ENCODE peak calls at places on chromosomes 2 and 18, in six cellular contexts. One of them, this sample, is unnamed. For H3K36me3, H3K27me3 and H3K9me3, the result is how much of the 10 kb centered on the place peaks cover.

GRCh38 chr2:238094438-238095022 is 5.6 kb upstream of the ESPNL start:
- DNase-seq in CD4-positive, alpha-beta memory T cell: no peak
- DNase-seq in Peyer's patch: peak
- DNase-seq in PC-9: no peak
- DNase-seq in left ventricle myocardium inferior: no peak
- DNase-seq in heart right ventricle: no peak
- DNase-seq in this sample: no peak

GRCh38 chr2:26612034-26612433 is 29.1 kb downstream of the CIB4 start:
- DNase-seq in CD4-positive, alpha-beta memory T cell: no peak
- DNase-seq in Peyer's patch: no peak
- DNase-seq in PC-9: no peak
- DNase-seq in left ventricle myocardium inferior: no peak
- DNase-seq in heart right ventricle: no peak
- DNase-seq in this sample: no peak

GRCh38 chr2:73822276-73822675 is 6.5 kb upstream of the STAMBP start:
- DNase-seq in CD4-positive, alpha-beta memory T cell: no peak
- DNase-seq in Peyer's patch: no peak
- DNase-seq in PC-9: no peak
- DNase-seq in left ventricle myocardium inferior: no peak
- DNase-seq in heart right ventricle: no peak
- DNase-seq in this sample: no peak

GRCh38 chr2:113275556-113276215 is 3.0 kb downstream of the PAX8 start:
- DNase-seq in CD4-positive, alpha-beta memory T cell: no peak
- DNase-seq in Peyer's patch: no peak
- DNase-seq in PC-9: no peak
- DNase-seq in left ventricle myocardium inferior: no peak
- DNase-seq in heart right ventricle: no peak
- DNase-seq in this sample: no peak

GRCh38 chr2:101125799-101126198 is 25.4 kb downstream of the TBC1D8 start:
- DNase-seq in CD4-positive, alpha-beta memory T cell: no peak
- DNase-seq in Peyer's patch: no peak
- DNase-seq in PC-9: no peak
- DNase-seq in left ventricle myocardium inferior: no peak
- DNase-seq in heart right ventricle: no peak
- DNase-seq in this sample: no peak

GRCh38 chr2:19373352-19373751 is 14.9 kb upstream of the OSR1 start:
- DNase-seq in CD4-positive, alpha-beta memory T cell: no peak
- DNase-seq in Peyer's patch: no peak
- DNase-seq in PC-9: no peak
- DNase-seq in left ventricle myocardium inferior: no peak
- DNase-seq in heart right ventricle: no peak
- DNase-seq in this sample: no peak

GRCh38 chr18:55334875-55335274 is 253.1 kb downstream of the TCF4 start:
- DNase-seq in CD4-positive, alpha-beta memory T cell: no peak
- DNase-seq in Peyer's patch: peak
- DNase-seq in PC-9: no peak
- DNase-seq in left ventricle myocardium inferior: peak
- DNase-seq in heart right ventricle: peak
- DNase-seq in this sample: no peak

GRCh38 chr2:85134255-85135065 is 1.3 kb downstream of the TCF7L1 start:
- DNase-seq in CD4-positive, alpha-beta memory T cell: no peak
- DNase-seq in Peyer's patch: no peak
- DNase-seq in PC-9: no peak
- DNase-seq in left ventricle myocardium inferior: peak
- DNase-seq in heart right ventricle: peak
- DNase-seq in this sample: no peak

GRCh38 chr2:150626934-150627336 is 139.5 kb upstream of the RND3 start:
- DNase-seq in CD4-positive, alpha-beta memory T cell: no peak
- DNase-seq in Peyer's patch: no peak
- DNase-seq in PC-9: no peak
- DNase-seq in left ventricle myocardium inferior: no peak
- DNase-seq in heart right ventricle: no peak
- DNase-seq in this sample: no peak

GRCh38 chr2:100376836-100377235 is 40.6 kb downstream of the CHST10 start:
- DNase-seq in CD4-positive, alpha-beta memory T cell: no peak
- DNase-seq in Peyer's patch: no peak
- DNase-seq in PC-9: no peak
- DNase-seq in left ventricle myocardium inferior: no peak
- DNase-seq in heart right ventricle: no peak
- DNase-seq in this sample: no peak

GRCh38 chr2:120470041-120470716 is 124.2 kb downstream of the INHBB start:
- DNase-seq in CD4-positive, alpha-beta memory T cell: no peak
- DNase-seq in Peyer's patch: peak
- DNase-seq in PC-9: peak
- DNase-seq in left ventricle myocardium inferior: peak
- DNase-seq in heart right ventricle: no peak
- DNase-seq in this sample: no peak

GRCh38 chr18:75618146-75618545 is 190.6 kb upstream of the SMIM21 start:
- DNase-seq in CD4-positive, alpha-beta memory T cell: no peak
- DNase-seq in Peyer's patch: no peak
- DNase-seq in PC-9: no peak
- DNase-seq in left ventricle myocardium inferior: no peak
- DNase-seq in heart right ventricle: no peak
- DNase-seq in this sample: no peak

GRCh38 chr2:46862430-46862829 is 53.2 kb downstream of the MCFD2 start:
- DNase-seq in CD4-positive, alpha-beta memory T cell: no peak
- DNase-seq in Peyer's patch: no peak
- DNase-seq in PC-9: no peak
- DNase-seq in left ventricle myocardium inferior: no peak
- DNase-seq in heart right ventricle: no peak
- DNase-seq in this sample: no peak

GRCh38 chr2:204575463-204575862 is 30.2 kb downstream of the PARD3B start:
- DNase-seq in CD4-positive, alpha-beta memory T cell: no peak
- DNase-seq in Peyer's patch: no peak
- DNase-seq in PC-9: no peak
- DNase-seq in left ventricle myocardium inferior: no peak
- DNase-seq in heart right ventricle: no peak
- DNase-seq in this sample: no peak

GRCh38 chr2:36568533-36569246 is 29.3 kb downstream of the FEZ2 start:
- DNase-seq in CD4-positive, alpha-beta memory T cell: no peak
- DNase-seq in Peyer's patch: no peak
- DNase-seq in PC-9: peak
- DNase-seq in left ventricle myocardium inferior: no peak
- DNase-seq in heart right ventricle: no peak
- DNase-seq in this sample: no peak

GRCh38 chr2:81987370-81987769 is 1682.8 kb upstream of the LRRTM1 start:
- DNase-seq in CD4-positive, alpha-beta memory T cell: no peak
- DNase-seq in Peyer's patch: no peak
- DNase-seq in PC-9: no peak
- DNase-seq in left ventricle myocardium inferior: no peak
- DNase-seq in heart right ventricle: no peak
- DNase-seq in this sample: no peak

GRCh38 chr18:49362431-49362830 is 98.0 kb downstream of the DYM start:
- DNase-seq in CD4-positive, alpha-beta memory T cell: no peak
- DNase-seq in Peyer's patch: no peak
- DNase-seq in PC-9: no peak
- DNase-seq in left ventricle myocardium inferior: no peak
- DNase-seq in heart right ventricle: no peak
- DNase-seq in this sample: no peak

GRCh38 chr2:239459581-239459980 is 58.8 kb upstream of the HDAC4 start:
- DNase-seq in CD4-positive, alpha-beta memory T cell: no peak
- DNase-seq in Peyer's patch: peak
- DNase-seq in PC-9: no peak
- DNase-seq in left ventricle myocardium inferior: no peak
- DNase-seq in heart right ventricle: no peak
- DNase-seq in this sample: no peak

GRCh38 chr18:58350526-58350925 is 278.4 kb downstream of the ALPK2 start:
- DNase-seq in CD4-positive, alpha-beta memory T cell: no peak
- DNase-seq in Peyer's patch: no peak
- DNase-seq in PC-9: no peak
- DNase-seq in left ventricle myocardium inferior: no peak
- DNase-seq in heart right ventricle: no peak
- DNase-seq in this sample: no peak

GRCh38 chr18:58348517-58348916 is 280.4 kb downstream of the ALPK2 start:
- DNase-seq in CD4-positive, alpha-beta memory T cell: no peak
- DNase-seq in Peyer's patch: no peak
- DNase-seq in PC-9: no peak
- DNase-seq in left ventricle myocardium inferior: no peak
- DNase-seq in heart right ventricle: no peak
- DNase-seq in this sample: no peak

GRCh38 chr18:58351776-58352175 is 277.1 kb downstream of the ALPK2 start:
- DNase-seq in CD4-positive, alpha-beta memory T cell: no peak
- DNase-seq in Peyer's patch: no peak
- DNase-seq in PC-9: no peak
- DNase-seq in left ventricle myocardium inferior: no peak
- DNase-seq in heart right ventricle: no peak
- DNase-seq in this sample: no peak

GRCh38 chr18:58348947-58349346 is 279.9 kb downstream of the ALPK2 start:
- DNase-seq in CD4-positive, alpha-beta memory T cell: no peak
- DNase-seq in Peyer's patch: no peak
- DNase-seq in PC-9: no peak
- DNase-seq in left ventricle myocardium inferior: no peak
- DNase-seq in heart right ventricle: no peak
- DNase-seq in this sample: no peak

GRCh38 chr18:58349650-58350049 is 279.2 kb downstream of the ALPK2 start:
- DNase-seq in CD4-positive, alpha-beta memory T cell: no peak
- DNase-seq in Peyer's patch: no peak
- DNase-seq in PC-9: no peak
- DNase-seq in left ventricle myocardium inferior: no peak
- DNase-seq in heart right ventricle: no peak
- DNase-seq in this sample: no peak
- H3K36me3 ChIP-seq in CD4-positive, alpha-beta memory T cell: under half
- H3K36me3 ChIP-seq in Peyer's patch: half or more
- H3K36me3 ChIP-seq in PC-9: under half
- H3K36me3 ChIP-seq in left ventricle myocardium inferior: under half
- H3K36me3 ChIP-seq in heart right ventricle: under half
- H3K36me3 ChIP-seq in this sample: under half

DNA sequence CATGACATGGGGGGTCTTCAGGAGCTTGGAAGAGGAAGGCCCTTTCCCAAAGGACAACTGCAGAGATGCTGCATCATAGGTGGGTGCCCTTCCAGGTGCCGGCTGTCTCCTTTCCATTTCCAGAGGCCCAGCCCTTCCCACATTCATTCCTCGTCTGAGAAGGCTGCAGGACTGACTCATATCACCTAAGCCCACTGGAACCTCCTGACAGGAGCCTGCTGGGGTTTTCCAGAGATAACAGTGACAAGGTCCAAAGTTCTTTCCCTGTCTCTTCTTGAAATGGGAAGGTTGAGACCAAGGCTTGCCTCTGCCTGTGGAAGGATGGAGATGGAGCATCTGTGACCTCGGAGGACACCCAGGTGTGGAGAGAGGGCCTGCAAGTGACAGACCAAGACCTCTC is 3.6 kb upstream of the PRSS56 start:
- DNase-seq in CD4-positive, alpha-beta memory T cell: no peak
- DNase-seq in Peyer's patch: no peak
- DNase-seq in PC-9: no peak
- DNase-seq in left ventricle myocardium inferior: no peak
- DNase-seq in heart right ventricle: no peak
- DNase-seq in this sample: no peak
- H3K27me3 ChIP-seq in CD4-positive, alpha-beta memory T cell: under half
- H3K27me3 ChIP-seq in Peyer's patch: under half
- H3K27me3 ChIP-seq in PC-9: under half
- H3K27me3 ChIP-seq in left ventricle myocardium inferior: half or more
- H3K27me3 ChIP-seq in heart right ventricle: under half
- H3K27me3 ChIP-seq in this sample: under half

DNA sequence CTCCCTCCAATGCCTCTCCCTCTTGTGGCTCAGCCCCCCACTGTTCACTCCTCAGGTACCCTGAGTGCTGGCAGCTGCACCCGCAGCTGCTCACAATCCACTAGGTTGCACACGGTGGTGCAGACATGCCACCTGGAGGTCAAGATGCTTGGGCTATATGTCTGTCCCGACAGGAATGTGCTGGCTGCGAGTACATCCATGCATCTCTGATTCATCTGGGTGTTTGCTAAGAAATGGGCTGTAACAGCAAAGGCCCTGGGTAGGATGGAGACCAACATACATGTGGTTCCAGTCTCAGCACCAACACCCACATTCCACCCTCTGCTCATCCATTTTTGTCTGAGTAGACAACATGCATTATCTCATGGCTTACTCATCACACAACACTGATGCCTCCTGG is 31.3 kb downstream of the ANKMY1 start:
- DNase-seq in CD4-positive, alpha-beta memory T cell: no peak
- DNase-seq in Peyer's patch: no peak
- DNase-seq in PC-9: no peak
- DNase-seq in left ventricle myocardium inferior: no peak
- DNase-seq in heart right ventricle: no peak
- DNase-seq in this sample: no peak
- H3K9me3 ChIP-seq in CD4-positive, alpha-beta memory T cell: under half
- H3K9me3 ChIP-seq in Peyer's patch: under half
- H3K9me3 ChIP-seq in PC-9: under half
- H3K9me3 ChIP-seq in left ventricle myocardium inferior: under half
- H3K9me3 ChIP-seq in heart right ventricle: under half
- H3K9me3 ChIP-seq in this sample: under half

GRCh38 chr2:241652722-241653121 is 15.2 kb downstream of the ATG4B start:
- DNase-seq in CD4-positive, alpha-beta memory T cell: no peak
- DNase-seq in Peyer's patch: no peak
- DNase-seq in PC-9: no peak
- DNase-seq in left ventricle myocardium inferior: no peak
- DNase-seq in heart right ventricle: no peak
- DNase-seq in this sample: no peak
- H3K36me3 ChIP-seq in CD4-positive, alpha-beta memory T cell: half or more
- H3K36me3 ChIP-seq in Peyer's patch: half or more
- H3K36me3 ChIP-seq in PC-9: under half
- H3K36me3 ChIP-seq in left ventricle myocardium inferior: half or more
- H3K36me3 ChIP-seq in heart right ventricle: half or more
- H3K36me3 ChIP-seq in this sample: half or more

GRCh38 chr18:57426187-57426586 is 9.0 kb upstream of the ONECUT2 start:
- DNase-seq in CD4-positive, alpha-beta memory T cell: no peak
- DNase-seq in Peyer's patch: no peak
- DNase-seq in PC-9: no peak
- DNase-seq in left ventricle myocardium inferior: no peak
- DNase-seq in heart right ventricle: no peak
- DNase-seq in this sample: no peak
- H3K27me3 ChIP-seq in CD4-positive, alpha-beta memory T cell: under half
- H3K27me3 ChIP-seq in Peyer's patch: under half
- H3K27me3 ChIP-seq in PC-9: under half
- H3K27me3 ChIP-seq in left ventricle myocardium inferior: half or more
- H3K27me3 ChIP-seq in heart right ventricle: half or more
- H3K27me3 ChIP-seq in this sample: under half

This sample was measured in effector memory CD4-positive, alpha-beta T cell.